ENCODE peak calls at places on chromosome 19, in four cellular contexts. Q, W, H and I are unnamed samples.

GRCh38 chr19:28242317-28242927 is 970.5 kb downstream of the UQCRFS1 start:
- DNase-seq in Q (no peak), W (no peak), H (peak; percentile 4), I (no peak)

GRCh38 chr19:10467104-10467706 is 36.0 kb downstream of the KEAP1 start:
- DNase-seq in Q (no peak), W (no peak), H (no peak), I (no peak)

GRCh38 chr19:17328517-17329060 is 6.1 kb downstream of the ANO8 start:
- DNase-seq in Q (no peak), W (no peak), H (no peak), I (no peak)

GRCh38 chr19:49469828-49470614 is 4.0 kb upstream of the FLT3LG start:
- DNase-seq in Q (peak; percentile 59), W (no peak), H (no peak), I (peak; percentile 79)

GRCh38 chr19:33490041-33490451 is 31.5 kb downstream of the PEPD start:
- DNase-seq in Q (no peak), W (no peak), H (no peak), I (no peak)

GRCh38 chr19:29016926-29017760 is 195.8 kb downstream of the UQCRFS1 start:
- DNase-seq in Q (no peak), W (no peak), H (no peak), I (no peak)

GRCh38 chr19:5615756-5616327 is 6.7 kb downstream of the SAFB2 start:
- DNase-seq in Q (no peak), W (no peak), H (no peak), I (no peak)

GRCh38 chr19:45424191-45425058 is 708 bp upstream of the ERCC1 start:
- DNase-seq in Q (no peak), W (peak; percentile 91), H (peak; percentile 57), I (no peak)

GRCh38 chr19:927044-927706 is 1.3 kb downstream of the ARID3A start:
- DNase-seq in Q (no peak), W (no peak), H (no peak), I (no peak)